ENCODE peak calls at places on chromosomes 13 and 19, in eight cellular contexts. B is GM23338; E is endodermal cell; N is CD8-positive, alpha-beta memory T cell; R is breast epithelium; J is left lung; A is astrocyte; H is H9. F is an unnamed sample.

GRCh38 chr19:39197808-39198207 is 1.0 kb downstream of the NCCRP1 start:
- DNase-seq in A (no peak), J (no peak), R (no peak), E (peak; percentile 63), B (no peak), H (no peak), N (no peak), F (peak; percentile 23)

GRCh38 chr13:99320693-99321481 is 13.7 kb upstream of the GPR183 start:
- DNase-seq in B (no peak), H (no peak), R (no peak), J (no peak), E (no peak), N (no peak), A (peak; percentile 81), F (no peak)

GRCh38 chr19:11963566-11964355 is 1.1 kb upstream of the ZNF763 start:
- DNase-seq in N (peak; percentile 65), E (peak; percentile 89), R (peak; percentile 51), J (peak; percentile 91), H (peak; percentile 82), A (no peak), B (peak; percentile 93), F (peak; percentile 92)

GRCh38 chr19:1469200-1469935 is 9.6 kb downstream of the C19orf25 start:
- DNase-seq in A (no peak), J (peak; percentile 69), H (no peak), B (no peak), R (no peak), N (no peak), E (peak; percentile 78), F (peak; percentile 73)

GRCh38 chr13:113882716-113883115 is 18.8 kb upstream of the GAS6 start:
- DNase-seq in A (no peak), N (no peak), H (no peak), R (no peak), J (peak; percentile 76), B (peak; percentile 19), E (peak; percentile 38), F (no peak)

GRCh38 chr13:109744512-109745051 is 41.8 kb downstream of the IRS2 start:
- DNase-seq in N (no peak), B (no peak), H (no peak), A (peak; percentile 41), E (peak; percentile 38), R (no peak), J (peak; percentile 59), F (no peak)

GRCh38 chr13:30837227-30838159 is 68.6 kb upstream of the MEDAG start:
- DNase-seq in A (no peak), H (no peak), E (peak; percentile 44), R (no peak), B (no peak), J (no peak), N (no peak), F (no peak)

GRCh38 chr19:53908106-53908932 is 759 bp upstream of the CACNG7 start:
- DNase-seq in R (no peak), H (peak; percentile 93), B (peak; percentile 95), E (peak; percentile 95), J (no peak), A (peak; percentile 21), N (no peak), F (peak; percentile 88)

GRCh38 chr19:55486971-55487883 is 1.0 kb upstream of the SSC5D start:
- DNase-seq in A (peak; percentile 98), N (no peak), R (peak; percentile 68), H (no peak), J (peak; percentile 70), B (no peak), E (peak; percentile 78), F (peak; percentile 44)

GRCh38 chr13:51122868-51123267 is 11.8 kb upstream of the C13orf42 start:
- DNase-seq in E (peak; percentile 61), J (no peak), R (no peak), B (no peak), H (no peak), A (peak; percentile 20), N (no peak), F (no peak)

GRCh38 chr13:59452189-59452588 is 711.5 kb downstream of the DIAPH3 start:
- DNase-seq in A (no peak), E (no peak), N (no peak), R (no peak), J (peak; percentile 18), H (no peak), B (no peak), F (no peak)

GRCh38 chr13:93861818-93862217 is 617.7 kb downstream of the DCT start:
- DNase-seq in E (peak; percentile 49), R (no peak), N (no peak), J (no peak), B (no peak), A (peak; percentile 93), H (no peak), F (no peak)

GRCh38 chr19:19549804-19550453 is 11.9 kb downstream of the CILP2 start:
- DNase-seq in A (no peak), R (no peak), J (no peak), H (no peak), E (no peak), B (no peak), N (no peak), F (no peak)

GRCh38 chr19:28500982-28501633 is 711.8 kb downstream of the UQCRFS1 start:
- DNase-seq in A (no peak), N (no peak), B (no peak), J (no peak), R (no peak), E (peak; percentile 13), H (no peak), F (no peak)

DNA sequence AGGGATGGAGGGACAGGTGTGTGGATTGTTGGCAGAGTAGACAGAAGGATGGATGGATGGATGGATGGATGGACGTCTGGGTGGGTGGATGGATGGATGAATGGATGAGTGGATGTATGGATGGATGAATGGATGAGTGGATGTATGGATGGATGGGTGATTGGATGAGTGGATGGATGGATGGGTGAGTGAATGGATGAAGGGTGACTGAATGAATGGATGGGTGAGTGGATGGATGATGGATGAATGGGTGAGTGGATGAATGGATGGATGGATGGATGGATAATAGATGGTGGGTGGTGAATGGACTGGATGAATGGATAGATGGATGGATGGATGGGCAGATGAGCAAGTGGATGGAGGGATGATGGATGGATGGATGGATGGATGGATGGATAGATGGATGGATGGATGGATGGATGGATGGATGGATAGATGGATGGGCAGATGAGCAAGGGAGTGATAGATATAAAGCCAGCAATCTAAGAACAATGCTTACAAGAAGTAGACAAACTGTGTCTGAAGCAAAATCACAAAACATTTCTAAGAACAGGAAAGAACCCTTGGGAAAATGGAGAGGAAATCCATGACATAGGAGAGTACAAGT is 65.2 kb downstream of the INSR start:
- DNase-seq in N (no peak), A (no peak), J (no peak), H (no peak), E (no peak), R (no peak), B (no peak), F (no peak)
- H3K4me1 ChIP-seq in N (no peaks in the 10 kb centered on the region), A (no peaks in the 10 kb centered on the region), J (peaks cover 3% of the 10 kb centered on the region), H (no peaks in the 10 kb centered on the region), E (no peaks in the 10 kb centered on the region), R (no peaks in the 10 kb centered on the region), B (peaks cover 10% of the 10 kb centered on the region), F (peaks cover 6% of the 10 kb centered on the region)

GRCh38 chr19:2791440-2791839 is 6.1 kb downstream of the THOP1 start:
- DNase-seq in A (no peak), B (peak; percentile 26), E (no peak), H (no peak), J (no peak), N (no peak), R (no peak), F (no peak)
- H3K4me1 ChIP-seq in A (peaks cover 2% of the 10 kb centered on the region), B (peaks cover 5% of the 10 kb centered on the region), E (no peaks in the 10 kb centered on the region), H (no peaks in the 10 kb centered on the region), J (peaks cover under 1% of the 10 kb centered on the region), N (no peaks in the 10 kb centered on the region), R (peaks cover under 1% of the 10 kb centered on the region), F (peaks cover 5% of the 10 kb centered on the region)

GRCh38 chr19:42468273-42468796 is 25.6 kb upstream of the CXCL17 start:
- DNase-seq in N (no peak), J (no peak), A (peak; percentile 44), E (no peak), B (no peak), R (no peak), H (no peak), F (no peak)

GRCh38 chr19:42465827-42466280 is 23.1 kb upstream of the CXCL17 start:
- DNase-seq in R (no peak), A (no peak), E (peak; percentile 52), J (no peak), N (no peak), H (no peak), B (no peak), F (no peak)

GRCh38 chr19:42469311-42470239 is 26.8 kb upstream of the CXCL17 start:
- DNase-seq in B (no peak), N (no peak), E (no peak), A (no peak), R (no peak), J (no peak), H (no peak), F (no peak)

GRCh38 chr19:42467437-42467760 is 24.7 kb upstream of the CXCL17 start:
- DNase-seq in J (no peak), N (no peak), R (no peak), H (no peak), E (no peak), A (no peak), B (no peak), F (no peak)

DNA sequence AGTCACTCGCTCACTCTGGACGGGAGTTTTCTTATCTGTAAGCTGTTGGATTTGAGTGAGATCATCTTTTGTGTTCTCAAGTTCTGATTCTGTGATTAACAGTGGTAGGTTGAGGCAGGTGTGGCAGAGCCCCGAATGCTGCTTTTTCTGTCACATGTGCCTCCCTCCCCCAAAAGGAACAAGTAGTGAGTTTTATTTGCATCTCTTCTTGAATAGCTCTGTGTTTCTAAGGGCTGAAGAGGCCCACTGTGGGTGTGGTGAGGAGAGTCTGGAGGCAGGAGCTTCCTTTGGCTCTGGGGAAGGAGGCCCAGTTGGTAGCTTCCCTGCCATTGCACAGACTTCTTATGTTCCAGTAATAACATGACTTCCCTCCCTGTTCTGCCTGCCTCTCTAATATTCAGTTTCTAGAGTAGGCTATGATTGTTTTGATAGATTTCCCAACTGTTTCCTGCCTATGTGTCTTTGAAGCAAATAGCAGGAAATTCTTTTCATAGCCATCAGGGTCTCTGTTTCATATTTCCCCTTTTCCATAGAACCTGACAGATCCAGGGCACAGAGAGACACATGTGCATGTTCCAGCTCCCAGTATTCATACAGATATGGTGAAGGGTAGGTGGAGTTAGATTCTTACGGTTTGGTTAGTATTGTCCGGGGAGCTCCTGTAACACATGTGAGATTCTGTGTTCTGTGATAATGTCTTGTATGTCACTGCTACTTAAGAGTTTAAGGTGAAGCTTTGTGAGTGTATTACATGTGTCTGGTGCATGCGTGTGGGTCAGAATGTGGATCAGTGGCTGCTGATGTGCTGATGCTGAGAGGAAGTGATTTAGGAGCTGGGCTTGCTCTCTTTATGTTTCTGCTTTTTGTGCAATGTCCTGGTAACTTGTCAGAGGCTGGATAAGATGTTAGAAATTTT is 24.0 kb upstream of the CXCL17 start:
- DNase-seq in J (no peak), A (no peak), E (no peak), R (no peak), B (no peak), N (no peak), H (no peak), F (no peak)
- H3K4me1 ChIP-seq in J (no peaks in the 10 kb centered on the region), A (no peaks in the 10 kb centered on the region), E (peaks cover 8% of the 10 kb centered on the region), R (no peaks in the 10 kb centered on the region), B (peaks cover 21% of the 10 kb centered on the region), N (no peaks in the 10 kb centered on the region), H (peaks cover 14% of the 10 kb centered on the region), F (peaks cover 12% of the 10 kb centered on the region)

DNA sequence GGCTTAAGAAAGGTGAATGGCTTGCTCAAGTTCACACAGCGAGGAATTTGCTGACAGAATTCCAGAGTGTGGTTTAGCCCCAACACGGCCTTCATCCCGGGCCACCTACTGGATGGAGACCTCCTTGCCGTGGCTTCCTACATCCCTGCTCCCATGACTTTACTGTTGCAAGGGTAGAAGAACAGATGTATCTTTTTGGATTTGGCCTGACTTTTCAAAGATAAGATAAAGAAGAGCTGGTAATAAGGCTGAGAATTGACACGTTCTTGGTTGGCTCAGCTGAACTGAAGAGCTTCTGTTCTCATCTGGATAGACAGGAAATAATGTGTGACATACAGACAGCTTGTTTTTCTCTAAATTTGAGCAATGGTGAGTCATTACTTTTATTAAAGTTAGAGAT is 113.1 kb downstream of the KLF5 start:
- DNase-seq in A (peak; percentile 37), J (no peak), E (peak; percentile 79), B (peak; percentile 49), N (no peak), H (peak; percentile 44), R (no peak), F (no peak)
- H3K4me1 ChIP-seq in A (peaks cover 19% of the 10 kb centered on the region), J (no peaks in the 10 kb centered on the region), E (peaks cover 38% of the 10 kb centered on the region), B (peaks cover 19% of the 10 kb centered on the region), N (no peaks in the 10 kb centered on the region), H (peaks cover 3% of the 10 kb centered on the region), R (no peaks in the 10 kb centered on the region), F (peaks cover 3% of the 10 kb centered on the region)